ENCODE peak calls at places on chromosomes 2 and 18, in seven cellular contexts. K, J, S, R, M, D and B are unnamed samples. For H3K4me1, the result is how much of the 10 kb centered on the place peaks cover.

GRCh38 chr2:32772623-32773221 is 144.9 kb downstream of the TTC27 start:
- DNase-seq in S (no peak), K (peak), D (peak), R (no peak), J (no peak), M (no peak), B (peak)

GRCh38 chr2:54595999-54596903 is 127.2 kb upstream of the EML6 start:
- DNase-seq in S (no peak), J (no peak), K (no peak), M (no peak), R (no peak), D (no peak), B (peak)

GRCh38 chr2:21422724-21423522 is 299.2 kb downstream of the TDRD15 start:
- DNase-seq in K (no peak), R (no peak), D (peak), S (no peak), M (no peak), J (no peak), B (no peak)

GRCh38 chr2:241797441-241798080 is 11.4 kb upstream of the NEU4 start:
- DNase-seq in M (peak), J (no peak), D (no peak), S (no peak), R (no peak), K (no peak), B (peak)

GRCh38 chr2:120831891-120832290 is 96.2 kb downstream of the GLI2 start:
- DNase-seq in M (peak), J (no peak), K (no peak), D (no peak), S (no peak), R (no peak), B (no peak)

GRCh38 chr2:115161531-115162453 is 719.4 kb downstream of the DPP10 start:
- DNase-seq in J (no peak), K (no peak), S (no peak), M (peak), D (peak), R (no peak), B (no peak)

GRCh38 chr2:136985044-136985443 is 219.7 kb downstream of the THSD7B start:
- DNase-seq in D (peak), R (no peak), S (no peak), M (no peak), J (no peak), K (no peak), B (no peak)

GRCh38 chr2:164692114-164692513 is 70.8 kb upstream of the GRB14 start:
- DNase-seq in S (no peak), M (no peak), R (no peak), D (no peak), J (no peak), K (no peak), B (no peak)

GRCh38 chr2:213251618-213252017 is 32.6 kb upstream of the SPAG16 start:
- DNase-seq in J (no peak), R (no peak), M (no peak), K (peak), S (peak), D (peak), B (no peak)

GRCh38 chr2:68287580-68288441 is 31.9 kb downstream of the CNRIP1 start:
- DNase-seq in J (no peak), R (no peak), D (peak), S (no peak), K (peak), M (no peak), B (peak)

GRCh38 chr2:16058256-16058655 is 117.9 kb downstream of the MYCN start:
- DNase-seq in R (no peak), J (no peak), K (no peak), D (no peak), M (no peak), S (no peak), B (no peak)

GRCh38 chr2:69097908-69098655 is 85.1 kb downstream of the ANTXR1 start:
- DNase-seq in J (no peak), S (no peak), D (no peak), M (no peak), R (no peak), K (no peak), B (no peak)

GRCh38 chr2:20434588-20435294 is 12.1 kb upstream of the RHOB start:
- DNase-seq in K (no peak), D (no peak), S (no peak), J (no peak), M (no peak), R (no peak), B (no peak)

GRCh38 chr2:239049421-239050251 is 201.8 kb downstream of the TWIST2 start:
- DNase-seq in D (no peak), K (peak), R (no peak), S (no peak), M (peak), J (no peak), B (no peak)

GRCh38 chr2:130797493-130798435 is 39.0 kb upstream of the ARHGEF4 start:
- DNase-seq in J (peak), M (peak), R (peak), K (peak), D (peak), S (no peak), B (peak)

GRCh38 chr2:191885103-191885502 is 38.2 kb upstream of the CAVIN2 start:
- DNase-seq in M (no peak), R (no peak), K (no peak), S (no peak), J (no peak), D (no peak), B (no peak)

GRCh38 chr2:118179445-118179844 is 91.2 kb downstream of the INSIG2 start:
- DNase-seq in M (no peak), K (no peak), R (no peak), D (no peak), S (no peak), J (no peak), B (no peak)

GRCh38 chr2:235526166-235526565 is 32.3 kb downstream of the AGAP1 start:
- DNase-seq in D (no peak), R (no peak), M (no peak), S (no peak), J (no peak), K (no peak), B (no peak)

GRCh38 chr2:85871494-85872164 is 17.2 kb downstream of the ST3GAL5 start:
- DNase-seq in D (no peak), J (no peak), S (no peak), R (no peak), K (no peak), M (no peak), B (no peak)

GRCh38 chr18:21053127-21053526 is 58.5 kb downstream of the ROCK1 start:
- DNase-seq in S (peak), R (no peak), J (no peak), M (no peak), K (peak), D (peak), B (no peak)

GRCh38 chr2:215754546-215754945 is 258.8 kb downstream of the MREG start:
- DNase-seq in S (no peak), K (no peak), D (no peak), M (no peak), J (no peak), R (no peak), B (no peak)

GRCh38 chr18:48455555-48456478 is 46.6 kb upstream of the ZBTB7C start:
- DNase-seq in K (peak), S (peak), M (no peak), J (no peak), D (peak), R (no peak), B (no peak)

GRCh38 chr2:106886916-106887758 is 1.2 kb upstream of the ST6GAL2 start:
- DNase-seq in D (peak), J (no peak), S (no peak), M (peak), K (peak), R (no peak), B (no peak)

GRCh38 chr2:119071476-119071875 is 87.1 kb downstream of the C1QL2 start:
- DNase-seq in S (no peak), M (no peak), J (no peak), R (no peak), D (no peak), K (no peak), B (no peak)

GRCh38 chr2:181304011-181304844 is 153.0 kb upstream of the ITGA4 start:
- DNase-seq in J (no peak), K (no peak), D (no peak), S (no peak), R (peak), M (no peak), B (no peak)

GRCh38 chr2:125427721-125428315 is 1228.1 kb upstream of the GYPC start:
- DNase-seq in S (no peak), J (no peak), D (no peak), R (no peak), M (no peak), K (no peak), B (no peak)

GRCh38 chr2:44941551-44942234 is at the start of gene SIX3:
- DNase-seq in M (no peak), S (no peak), D (no peak), K (peak), J (no peak), R (no peak), B (no peak)

GRCh38 chr2:120930861-120931260 is 195.2 kb downstream of the GLI2 start:
- DNase-seq in S (no peak), J (no peak), R (no peak), K (peak), D (no peak), M (no peak), B (no peak)

GRCh38 chr2:128280901-128281321 is 37.8 kb downstream of the HS6ST1 start:
- DNase-seq in K (no peak), J (no peak), S (no peak), R (no peak), M (peak), D (no peak), B (no peak)

GRCh38 chr18:68484241-68484640 is 230.7 kb downstream of the TMX3 start:
- DNase-seq in M (no peak), J (no peak), D (no peak), R (no peak), S (no peak), K (no peak), B (no peak)

DNA sequence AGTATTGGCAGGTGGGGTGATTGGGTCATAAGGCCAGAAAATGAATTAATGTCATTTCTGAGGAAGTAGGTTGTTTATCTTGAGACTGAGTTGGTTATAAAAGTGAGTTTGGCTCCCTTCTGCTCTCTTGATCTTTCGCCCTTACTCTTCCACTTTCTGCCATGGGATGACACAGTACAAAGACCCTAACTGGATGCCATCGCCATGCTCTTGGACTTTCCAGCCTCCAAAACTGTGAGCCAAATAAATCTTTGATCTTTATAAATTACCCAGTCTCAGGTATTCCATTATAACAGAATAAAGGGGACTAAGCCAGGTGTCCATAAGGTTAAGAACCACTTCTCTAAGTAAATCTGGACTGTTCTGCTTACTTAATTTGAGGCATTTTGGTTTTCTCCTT is 44.4 kb downstream of the MAP4K3 start:
- DNase-seq in K (no peak), S (no peak), D (no peak), J (no peak), M (no peak), R (no peak), B (no peak)
- H3K4me1 ChIP-seq in K (under half), S (under half), D (under half), J (under half), M (under half), R (under half), B (under half)

DNA sequence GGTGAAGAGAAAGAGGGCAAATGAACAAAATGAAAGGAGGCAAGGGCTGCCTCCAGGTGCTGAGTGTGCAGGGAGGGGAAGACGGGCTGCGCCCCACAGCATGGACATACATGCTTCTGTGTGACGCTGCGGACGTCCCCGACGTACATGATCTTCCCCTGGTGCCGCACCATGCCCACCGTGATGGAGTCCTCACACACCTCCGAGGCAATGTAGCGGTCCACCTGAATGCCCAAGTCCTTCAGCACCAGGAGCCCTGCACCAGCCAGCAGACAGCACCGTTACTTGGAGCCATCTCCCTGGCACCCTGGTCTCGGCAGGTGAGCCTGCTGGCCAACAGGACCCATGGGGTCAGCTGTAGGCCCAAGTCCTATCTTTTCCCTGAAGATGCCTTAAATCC is 73.1 kb upstream of the POMC start:
- DNase-seq in M (peak), R (no peak), D (no peak), K (no peak), J (no peak), S (no peak), B (no peak)
- H3K4me3 ChIP-seq in M (no peak), R (no peak), D (no peak), K (no peak), J (no peak), S (no peak), B (no peak)

GRCh38 chr2:52404046-52404445 is 1363.6 kb upstream of the CHAC2 start:
- DNase-seq in S (no peak), D (no peak), M (no peak), R (no peak), J (no peak), K (no peak), B (no peak)

GRCh38 chr2:52402128-52402527 is 1365.5 kb upstream of the CHAC2 start:
- DNase-seq in R (no peak), D (no peak), M (no peak), J (no peak), S (no peak), K (no peak), B (no peak)

GRCh38 chr2:52405958-52406357 is 1361.6 kb upstream of the CHAC2 start:
- DNase-seq in J (no peak), S (no peak), R (no peak), K (no peak), D (no peak), M (no peak), B (no peak)

DNA sequence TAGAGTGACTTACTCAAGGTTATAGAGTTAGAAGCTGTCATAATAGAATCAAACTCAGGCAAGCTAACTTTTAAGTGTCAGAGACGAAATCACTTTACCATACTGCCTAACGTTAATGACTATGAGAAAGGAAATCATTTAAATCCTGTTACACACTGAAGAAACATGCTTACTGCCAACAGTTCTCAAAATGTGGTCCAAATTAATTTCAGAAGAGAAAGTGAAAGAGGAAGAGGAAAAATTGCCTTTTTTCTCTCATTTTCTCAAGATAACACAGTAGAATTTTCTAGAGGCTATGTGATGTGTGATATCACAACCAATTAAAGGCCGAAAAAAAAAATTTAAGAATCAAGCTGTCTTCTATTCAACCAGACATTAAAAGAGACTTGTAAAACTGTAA is 1362.7 kb upstream of the CHAC2 start:
- DNase-seq in S (no peak), J (no peak), M (no peak), K (peak), R (no peak), D (no peak), B (no peak)
- H3K4me1 ChIP-seq in S (under half), J (under half), M (under half), K (under half), R (under half), D (under half), B (under half)

DNA sequence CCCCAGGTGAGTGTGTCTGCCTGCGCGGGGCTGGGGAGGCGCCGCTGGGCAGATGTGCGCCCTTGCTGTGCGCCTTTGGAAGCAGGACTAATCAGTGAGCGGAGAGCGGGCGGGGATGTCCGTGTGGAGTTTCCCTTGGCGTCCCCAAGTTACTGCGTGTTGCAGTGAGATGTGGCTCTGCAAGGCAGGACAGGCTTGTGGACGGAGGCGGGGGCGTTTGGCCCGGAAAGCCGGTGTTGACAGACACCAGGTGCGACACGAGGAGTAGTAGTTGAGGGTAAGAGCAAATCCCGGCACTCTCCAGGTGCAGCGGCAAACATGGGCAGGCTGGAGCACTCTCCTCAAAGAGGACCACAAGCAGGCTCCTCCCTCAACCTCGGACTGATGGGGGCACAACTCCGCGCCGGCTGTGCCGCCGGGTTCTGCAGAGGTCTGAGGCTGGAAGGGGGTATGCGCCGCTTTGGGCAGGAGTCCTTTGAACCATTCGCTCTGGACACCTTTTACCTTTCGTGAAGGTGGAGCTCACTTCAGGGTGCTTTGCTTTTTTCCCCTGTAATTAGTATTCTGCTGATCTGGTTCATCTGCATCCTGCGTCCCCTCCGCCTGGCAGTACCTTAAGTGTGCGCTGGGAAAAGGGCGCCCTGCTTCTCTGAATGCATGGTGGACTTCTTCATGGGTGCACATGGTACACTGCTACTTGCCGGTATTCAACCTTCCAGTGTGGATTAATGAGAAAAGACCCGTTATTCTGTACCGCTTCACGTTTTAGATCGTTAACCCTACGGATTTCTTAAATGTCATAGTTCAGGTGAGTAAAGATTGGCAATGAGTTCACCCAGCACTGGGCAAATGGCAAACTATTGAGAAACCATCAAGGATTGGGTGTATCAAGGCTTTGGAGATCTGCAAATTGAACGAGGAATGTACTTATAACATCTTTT is 603 bp downstream of the CDH7 start:
- DNase-seq in K (no peak), M (no peak), R (no peak), J (no peak), D (peak), S (no peak), B (no peak)
- H3K4me3 ChIP-seq in K (no peak), M (peak), R (no peak), J (peak), D (peak), S (no peak), B (no peak)

GRCh38 chr2:187996630-187997029 is 295.0 kb upstream of the GULP1 start:
- DNase-seq in K (no peak), J (no peak), R (no peak), S (no peak), D (no peak), M (no peak), B (no peak)

GRCh38 chr2:187991389-187991788 is 300.3 kb upstream of the GULP1 start:
- DNase-seq in S (no peak), K (peak), D (no peak), R (no peak), M (no peak), J (no peak), B (no peak)

GRCh38 chr2:187994464-187995331 is 297.0 kb upstream of the GULP1 start:
- DNase-seq in R (no peak), D (peak), K (peak), S (no peak), J (no peak), M (no peak), B (no peak)

GRCh38 chr2:187995556-187995955 is 296.1 kb upstream of the GULP1 start:
- DNase-seq in J (no peak), K (no peak), R (no peak), S (no peak), M (no peak), D (no peak), B (no peak)

GRCh38 chr2:187993516-187993915 is 298.2 kb upstream of the GULP1 start:
- DNase-seq in M (no peak), J (no peak), S (no peak), K (peak), R (no peak), D (peak), B (no peak)
- H3K4me1 ChIP-seq in M (under half), J (under half), S (under half), K (under half), R (under half), D (under half), B (under half)

DNA sequence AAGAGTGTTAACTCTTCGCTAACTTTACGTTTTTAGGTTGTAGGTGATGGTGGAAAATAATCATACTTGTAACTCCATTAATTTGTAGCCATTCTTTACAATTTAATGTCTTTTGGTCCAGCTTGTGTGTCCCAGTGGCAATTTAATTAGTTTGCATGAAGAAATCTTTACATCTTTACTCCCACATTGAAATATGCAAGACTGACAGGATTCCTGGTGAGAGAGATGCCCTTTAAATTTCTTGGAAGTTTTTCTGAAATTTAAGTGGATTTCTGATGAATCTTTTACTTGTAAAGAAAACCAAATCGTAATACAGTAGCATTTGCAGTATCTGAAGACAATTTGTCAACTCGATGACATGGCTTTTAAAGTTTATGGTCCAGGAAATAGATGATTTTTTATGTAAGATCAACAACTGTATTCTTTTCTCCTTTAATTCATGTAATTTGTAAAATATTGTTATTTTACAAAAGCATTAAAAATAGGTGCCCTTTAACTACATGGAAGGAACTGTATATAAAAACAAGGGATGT is 3.0 kb downstream of the PHLPP1 start:
- DNase-seq in S (no peak), D (no peak), J (no peak), R (no peak), K (no peak), M (no peak), B (no peak)
- H3K4me3 ChIP-seq in S (peak), D (peak), J (peak), R (no peak), K (peak), M (peak), B (peak)

DNA sequence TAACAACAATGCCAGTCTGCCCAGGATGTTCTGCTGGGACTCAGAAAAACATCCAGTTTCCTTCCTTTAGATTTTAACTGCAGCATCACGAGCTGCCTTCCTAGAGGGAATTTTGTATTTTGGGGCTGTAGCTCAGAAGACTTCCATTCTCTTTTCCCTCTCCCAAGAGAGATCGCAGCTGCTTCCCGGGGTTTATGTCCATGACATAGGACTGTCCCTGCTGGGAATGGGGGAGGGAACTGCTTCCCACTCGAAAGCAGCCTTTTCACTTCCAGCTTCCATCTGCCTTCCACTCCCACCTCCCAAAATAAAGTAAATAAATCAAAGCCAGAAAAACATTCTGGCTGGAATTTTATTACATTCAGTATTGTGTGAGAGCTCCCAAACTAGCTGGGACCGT is 52.4 kb downstream of the LIMS1 start:
- DNase-seq in J (no peak), R (no peak), D (no peak), M (no peak), K (no peak), S (no peak), B (no peak)
- H3K4me1 ChIP-seq in J (under half), R (under half), D (under half), M (under half), K (half or more), S (under half), B (under half)